ENCODE peak calls at places on chromosomes 13 and 19, in nine cellular contexts. W is heart left ventricle; F is activated T-helper 1 cell treated with anti-CD3 and anti-CD28 coated beads, Interleukin-2, amount 50 U/mL, for 16 hours; A is activated CD8-positive, alpha-beta memory T cell treated with anti-CD3 and anti-CD28 coated beads, Interleukin-2, amount 50 U/mL, for 48 hours; T is ovary; B is CD8-positive, alpha-beta T cell; S is CD8-positive, alpha-beta memory T cell; G is AG04450; O is activated CD4-positive, alpha-beta T cell treated with anti-CD3 and anti-CD28 coated beads for 36 hours. V is an unnamed sample.

GRCh38 chr19:31280266-31281006 is 68.8 kb downstream of the TSHZ3 start:
- DNase-seq in S (no peak), F (no peak), T (peak; percentile 6), B (no peak), A (no peak), O (no peak), W (no peak), G (no peak), V (no peak)

GRCh38 chr19:19385900-19386339 is 19.6 kb upstream of the GATAD2A start:
- DNase-seq in T (peak; percentile 55), A (peak; percentile 82), F (peak; percentile 44), O (peak; percentile 77), W (no peak), G (no peak), B (peak; percentile 66), S (no peak), V (no peak)

GRCh38 chr13:40368123-40368891 is 298.1 kb downstream of the FOXO1 start:
- DNase-seq in O (no peak), S (no peak), B (no peak), W (no peak), T (no peak), F (no peak), A (no peak), G (no peak), V (no peak)

GRCh38 chr19:4831351-4832340 is at the start of gene TICAM1:
- DNase-seq in A (peak; percentile 85), S (peak; percentile 71), B (peak; percentile 70), F (peak; percentile 79), O (peak; percentile 87), W (peak; percentile 83), T (peak; percentile 62), G (no peak), V (peak; percentile 92)

GRCh38 chr13:20395061-20395916 is 130.4 kb downstream of the CRYL1 start:
- DNase-seq in W (no peak), A (no peak), O (no peak), B (no peak), S (no peak), F (no peak), G (no peak), T (no peak), V (no peak)

GRCh38 chr19:23263870-23264590 is 13.8 kb upstream of the ZNF724 start:
- DNase-seq in T (no peak), F (no peak), W (no peak), O (peak; percentile 44), B (no peak), G (no peak), S (no peak), A (no peak), V (no peak)

GRCh38 chr19:30450101-30450500 is 77.9 kb downstream of the ZNF536 start:
- DNase-seq in A (no peak), G (no peak), B (no peak), S (no peak), W (peak; percentile 66), F (no peak), T (peak; percentile 65), O (no peak), V (no peak)

GRCh38 chr19:9586764-9587163 is 2.5 kb upstream of the ZNF121 start:
- DNase-seq in T (peak; percentile 47), B (peak; percentile 84), O (peak; percentile 88), A (peak; percentile 75), W (peak; percentile 48), G (peak; percentile 23), S (peak; percentile 72), F (peak; percentile 58), V (peak; percentile 74)

GRCh38 chr19:56136362-56136761 is 4.7 kb upstream of the ZNF444 start:
- DNase-seq in F (no peak), W (no peak), A (no peak), G (no peak), B (no peak), O (no peak), S (no peak), T (no peak), V (peak; percentile 23)

GRCh38 chr13:42685762-42686560 is 95.4 kb upstream of the FAM216B start:
- DNase-seq in F (no peak), B (no peak), O (no peak), W (no peak), S (no peak), G (no peak), T (no peak), A (no peak), V (no peak)

GRCh38 chr13:32791545-32792172 is 205.4 kb downstream of the PDS5B start:
- DNase-seq in O (peak; percentile 59), A (no peak), B (peak; percentile 21), T (no peak), F (no peak), S (peak; percentile 63), G (no peak), W (no peak), V (no peak)

GRCh38 chr19:10104665-10105221 is 1.4 kb upstream of the PPAN start:
- DNase-seq in G (no peak), B (peak; percentile 79), O (peak; percentile 89), F (peak; percentile 66), A (peak; percentile 84), T (no peak), W (no peak), S (peak; percentile 80), V (peak; percentile 56)

GRCh38 chr13:64808704-64809103 is 2421.4 kb downstream of the PCDH9 start:
- DNase-seq in S (no peak), O (no peak), F (no peak), A (no peak), G (no peak), T (no peak), B (no peak), W (no peak), V (no peak)

GRCh38 chr13:110819203-110820014 is 95.5 kb downstream of the ANKRD10 start:
- DNase-seq in A (peak; percentile 92), G (no peak), W (peak; percentile 64), B (peak; percentile 75), F (peak; percentile 69), O (peak; percentile 89), S (peak; percentile 60), T (peak; percentile 81), V (peak; percentile 96)

GRCh38 chr19:30718728-30719127 is 346.5 kb downstream of the ZNF536 start:
- DNase-seq in W (no peak), S (no peak), O (no peak), B (no peak), F (no peak), G (no peak), A (no peak), T (no peak), V (no peak)

GRCh38 chr13:27170521-27171243 is 929 bp downstream of the USP12 start:
- DNase-seq in F (peak; percentile 25), S (peak; percentile 28), A (peak; percentile 74), W (peak; percentile 54), O (peak; percentile 61), B (peak; percentile 32), G (no peak), T (peak; percentile 64), V (peak; percentile 85)

GRCh38 chr19:34120846-34121639 is 51.3 kb upstream of the LSM14A start:
- DNase-seq in S (peak; percentile 40), W (no peak), B (peak; percentile 55), A (peak; percentile 64), F (peak; percentile 12), T (no peak), G (peak; percentile 20), O (peak; percentile 78), V (peak; percentile 87)

GRCh38 chr19:47512183-47512947 is 2.5 kb downstream of the NAPA start:
- DNase-seq in B (no peak), F (no peak), O (no peak), S (no peak), G (no peak), T (peak; percentile 68), A (no peak), W (no peak), V (no peak)

GRCh38 chr13:96652506-96652905 is 341.8 kb downstream of the OXGR1 start:
- DNase-seq in G (no peak), S (no peak), T (no peak), W (no peak), A (no peak), O (no peak), B (no peak), F (no peak), V (no peak)

GRCh38 chr19:6773323-6773931 is 919 bp downstream of the VAV1 start:
- DNase-seq in S (peak; percentile 57), A (peak; percentile 81), W (no peak), F (peak; percentile 29), G (no peak), T (no peak), O (peak; percentile 84), B (peak; percentile 64), V (peak; percentile 62)

GRCh38 chr19:27657271-27658051 is 1555.5 kb downstream of the UQCRFS1 start:
- DNase-seq in A (no peak), T (no peak), O (no peak), S (no peak), W (no peak), F (no peak), G (no peak), B (no peak), V (no peak)

GRCh38 chr19:50906217-50906616 is 5.0 kb downstream of the KLK4 start:
- DNase-seq in A (peak; percentile 66), O (peak; percentile 76), W (no peak), G (no peak), S (peak; percentile 6), T (no peak), F (no peak), B (peak; percentile 23), V (peak; percentile 91)

GRCh38 chr13:34883381-34883780 is 58.7 kb upstream of the NBEA start:
- DNase-seq in O (no peak), T (peak; percentile 44), A (no peak), G (no peak), S (no peak), F (no peak), W (no peak), B (no peak), V (peak; percentile 15)

GRCh38 chr19:46919324-46919723 is 58.5 kb downstream of the ARHGAP35 start:
- DNase-seq in T (no peak), G (no peak), A (no peak), W (no peak), O (peak; percentile 60), S (no peak), B (no peak), F (no peak), V (peak; percentile 41)

GRCh38 chr19:906480-906879 is 6.5 kb downstream of the R3HDM4 start:
- DNase-seq in T (no peak), O (no peak), F (no peak), W (no peak), S (peak; percentile 46), G (no peak), B (no peak), A (no peak), V (no peak)

GRCh38 chr19:19510432-19510831 is 4.9 kb downstream of the TSSK6 start:
- DNase-seq in F (no peak), S (no peak), G (no peak), W (no peak), T (no peak), B (no peak), A (no peak), O (no peak), V (peak; percentile 81)

GRCh38 chr13:105672911-105673310 is 862.6 kb downstream of the EFNB2 start:
- DNase-seq in S (no peak), F (no peak), A (no peak), G (no peak), T (no peak), B (no peak), W (no peak), O (no peak), V (no peak)

GRCh38 chr19:12543855-12544254 is 7.4 kb downstream of the ZNF564 start:
- DNase-seq in F (no peak), W (no peak), O (no peak), T (no peak), S (no peak), G (no peak), A (no peak), B (no peak), V (no peak)

GRCh38 chr19:55076321-55076720 is 652 bp downstream of the EPS8L1 start:
- DNase-seq in O (no peak), B (no peak), S (no peak), A (no peak), F (no peak), G (no peak), W (no peak), T (no peak), V (peak; percentile 46)

GRCh38 chr13:46893221-46893620 is 3.6 kb downstream of the HTR2A start:
- DNase-seq in G (no peak), A (no peak), S (no peak), W (no peak), T (no peak), B (no peak), O (no peak), F (no peak), V (no peak)

GRCh38 chr13:20713751-20714150 is 10.3 kb downstream of the IL17D start:
- DNase-seq in W (no peak), G (no peak), O (peak; percentile 30), T (no peak), B (no peak), A (no peak), F (no peak), S (no peak), V (peak; percentile 92)

V was measured in osteoblast.